ENCODE peak calls at places on chromosomes 5 and 9, in nine cellular contexts. One of them, this sample, is unnamed.

GRCh38 chr5:93886917-93887361 is 145.5 kb upstream of the POU5F2 start:
- DNase-seq in WTC11: no peak
- DNase-seq in small intestine: peak
- DNase-seq in bronchial epithelial cell: no peak
- DNase-seq in iPS-NIHi11: no peak
- DNase-seq in left ventricle myocardium inferior: no peak
- DNase-seq in cardiac fibroblast: no peak
- DNase-seq in NCI-H1417: no peak
- DNase-seq in NCI-H1092 treated with DMSO at 0.1 percent for 48 hours: no peak
- DNase-seq in this sample: no peak

GRCh38 chr5:109718216-109718615 is 28.5 kb downstream of the MAN2A1 start:
- DNase-seq in WTC11: no peak
- DNase-seq in small intestine: peak
- DNase-seq in bronchial epithelial cell: peak
- DNase-seq in iPS-NIHi11: no peak
- DNase-seq in left ventricle myocardium inferior: no peak
- DNase-seq in cardiac fibroblast: no peak
- DNase-seq in NCI-H1417: no peak
- DNase-seq in NCI-H1092 treated with DMSO at 0.1 percent for 48 hours: no peak
- DNase-seq in this sample: no peak

GRCh38 chr5:54415896-54416640 is 39.4 kb upstream of the HSPB3 start:
- DNase-seq in WTC11: no peak
- DNase-seq in small intestine: no peak
- DNase-seq in bronchial epithelial cell: peak
- DNase-seq in iPS-NIHi11: no peak
- DNase-seq in left ventricle myocardium inferior: no peak
- DNase-seq in cardiac fibroblast: no peak
- DNase-seq in NCI-H1417: no peak
- DNase-seq in NCI-H1092 treated with DMSO at 0.1 percent for 48 hours: no peak
- DNase-seq in this sample: no peak

GRCh38 chr5:102815084-102815483 is 60.0 kb downstream of the PAM start:
- DNase-seq in WTC11: no peak
- DNase-seq in small intestine: no peak
- DNase-seq in bronchial epithelial cell: no peak
- DNase-seq in iPS-NIHi11: no peak
- DNase-seq in left ventricle myocardium inferior: no peak
- DNase-seq in cardiac fibroblast: no peak
- DNase-seq in NCI-H1417: no peak
- DNase-seq in NCI-H1092 treated with DMSO at 0.1 percent for 48 hours: no peak
- DNase-seq in this sample: no peak

GRCh38 chr9:96417610-96418073 is 528 bp downstream of the ZNF367 start:
- DNase-seq in WTC11: no peak
- DNase-seq in small intestine: no peak
- DNase-seq in bronchial epithelial cell: no peak
- DNase-seq in iPS-NIHi11: no peak
- DNase-seq in left ventricle myocardium inferior: peak
- DNase-seq in cardiac fibroblast: no peak
- DNase-seq in NCI-H1417: no peak
- DNase-seq in NCI-H1092 treated with DMSO at 0.1 percent for 48 hours: no peak
- DNase-seq in this sample: no peak

GRCh38 chr9:32431940-32432555 is 47.6 kb downstream of the ACO1 start:
- DNase-seq in WTC11: peak
- DNase-seq in small intestine: peak
- DNase-seq in bronchial epithelial cell: no peak
- DNase-seq in iPS-NIHi11: peak
- DNase-seq in left ventricle myocardium inferior: peak
- DNase-seq in cardiac fibroblast: peak
- DNase-seq in NCI-H1417: no peak
- DNase-seq in NCI-H1092 treated with DMSO at 0.1 percent for 48 hours: peak
- DNase-seq in this sample: peak

GRCh38 chr5:110063640-110064592 is 374.2 kb downstream of the MAN2A1 start:
- DNase-seq in WTC11: no peak
- DNase-seq in small intestine: no peak
- DNase-seq in bronchial epithelial cell: peak
- DNase-seq in iPS-NIHi11: no peak
- DNase-seq in left ventricle myocardium inferior: no peak
- DNase-seq in cardiac fibroblast: peak
- DNase-seq in NCI-H1417: no peak
- DNase-seq in NCI-H1092 treated with DMSO at 0.1 percent for 48 hours: no peak
- DNase-seq in this sample: no peak

GRCh38 chr9:19201899-19202891 is 28.3 kb upstream of the DENND4C start:
- DNase-seq in WTC11: no peak
- DNase-seq in small intestine: peak
- DNase-seq in bronchial epithelial cell: no peak
- DNase-seq in iPS-NIHi11: peak
- DNase-seq in left ventricle myocardium inferior: no peak
- DNase-seq in cardiac fibroblast: peak
- DNase-seq in NCI-H1417: peak
- DNase-seq in NCI-H1092 treated with DMSO at 0.1 percent for 48 hours: no peak
- DNase-seq in this sample: peak

GRCh38 chr9:88313364-88314220 is 74.7 kb upstream of the SPIN1 start:
- DNase-seq in WTC11: peak
- DNase-seq in small intestine: no peak
- DNase-seq in bronchial epithelial cell: no peak
- DNase-seq in iPS-NIHi11: peak
- DNase-seq in left ventricle myocardium inferior: no peak
- DNase-seq in cardiac fibroblast: no peak
- DNase-seq in NCI-H1417: no peak
- DNase-seq in NCI-H1092 treated with DMSO at 0.1 percent for 48 hours: no peak
- DNase-seq in this sample: no peak

GRCh38 chr5:104189031-104189430 is 626.4 kb upstream of the NUDT12 start:
- DNase-seq in WTC11: no peak
- DNase-seq in small intestine: no peak
- DNase-seq in bronchial epithelial cell: peak
- DNase-seq in iPS-NIHi11: no peak
- DNase-seq in left ventricle myocardium inferior: no peak
- DNase-seq in cardiac fibroblast: peak
- DNase-seq in NCI-H1417: no peak
- DNase-seq in NCI-H1092 treated with DMSO at 0.1 percent for 48 hours: no peak
- DNase-seq in this sample: no peak

GRCh38 chr5:61659221-61659696 is 327.2 kb downstream of the ZSWIM6 start:
- DNase-seq in WTC11: peak
- DNase-seq in small intestine: peak
- DNase-seq in bronchial epithelial cell: no peak
- DNase-seq in iPS-NIHi11: peak
- DNase-seq in left ventricle myocardium inferior: peak
- DNase-seq in cardiac fibroblast: no peak
- DNase-seq in NCI-H1417: no peak
- DNase-seq in NCI-H1092 treated with DMSO at 0.1 percent for 48 hours: no peak
- DNase-seq in this sample: no peak

GRCh38 chr9:136858452-136858843 is 6.3 kb downstream of the MAMDC4 start:
- DNase-seq in WTC11: no peak
- DNase-seq in small intestine: no peak
- DNase-seq in bronchial epithelial cell: no peak
- DNase-seq in iPS-NIHi11: no peak
- DNase-seq in left ventricle myocardium inferior: no peak
- DNase-seq in cardiac fibroblast: no peak
- DNase-seq in NCI-H1417: no peak
- DNase-seq in NCI-H1092 treated with DMSO at 0.1 percent for 48 hours: no peak
- DNase-seq in this sample: no peak

GRCh38 chr9:76594764-76595410 is 135.9 kb downstream of the GCNT1 start:
- DNase-seq in WTC11: peak
- DNase-seq in small intestine: no peak
- DNase-seq in bronchial epithelial cell: no peak
- DNase-seq in iPS-NIHi11: no peak
- DNase-seq in left ventricle myocardium inferior: no peak
- DNase-seq in cardiac fibroblast: no peak
- DNase-seq in NCI-H1417: no peak
- DNase-seq in NCI-H1092 treated with DMSO at 0.1 percent for 48 hours: no peak
- DNase-seq in this sample: no peak

GRCh38 chr5:43313035-43313853 is at the start of gene HMGCS1:
- DNase-seq in WTC11: peak
- DNase-seq in small intestine: peak
- DNase-seq in bronchial epithelial cell: peak
- DNase-seq in iPS-NIHi11: peak
- DNase-seq in left ventricle myocardium inferior: peak
- DNase-seq in cardiac fibroblast: peak
- DNase-seq in NCI-H1417: peak
- DNase-seq in NCI-H1092 treated with DMSO at 0.1 percent for 48 hours: peak
- DNase-seq in this sample: peak

GRCh38 chr5:171865431-171865830 is 79.8 kb downstream of the SMIM23 start:
- DNase-seq in WTC11: no peak
- DNase-seq in small intestine: no peak
- DNase-seq in bronchial epithelial cell: no peak
- DNase-seq in iPS-NIHi11: no peak
- DNase-seq in left ventricle myocardium inferior: no peak
- DNase-seq in cardiac fibroblast: no peak
- DNase-seq in NCI-H1417: no peak
- DNase-seq in NCI-H1092 treated with DMSO at 0.1 percent for 48 hours: no peak
- DNase-seq in this sample: no peak

GRCh38 chr5:58453326-58453725 is 6.6 kb downstream of the PLK2 start:
- DNase-seq in WTC11: no peak
- DNase-seq in small intestine: no peak
- DNase-seq in bronchial epithelial cell: peak
- DNase-seq in iPS-NIHi11: no peak
- DNase-seq in left ventricle myocardium inferior: no peak
- DNase-seq in cardiac fibroblast: peak
- DNase-seq in NCI-H1417: no peak
- DNase-seq in NCI-H1092 treated with DMSO at 0.1 percent for 48 hours: no peak
- DNase-seq in this sample: no peak

GRCh38 chr5:143161893-143162520 is 241.5 kb downstream of the NR3C1 start:
- DNase-seq in WTC11: no peak
- DNase-seq in small intestine: no peak
- DNase-seq in bronchial epithelial cell: peak
- DNase-seq in iPS-NIHi11: no peak
- DNase-seq in left ventricle myocardium inferior: no peak
- DNase-seq in cardiac fibroblast: peak
- DNase-seq in NCI-H1417: no peak
- DNase-seq in NCI-H1092 treated with DMSO at 0.1 percent for 48 hours: no peak
- DNase-seq in this sample: peak

GRCh38 chr5:132059696-132060500 is 557 bp upstream of the IL3 start:
- DNase-seq in WTC11: no peak
- DNase-seq in small intestine: no peak
- DNase-seq in bronchial epithelial cell: no peak
- DNase-seq in iPS-NIHi11: no peak
- DNase-seq in left ventricle myocardium inferior: peak
- DNase-seq in cardiac fibroblast: no peak
- DNase-seq in NCI-H1417: no peak
- DNase-seq in NCI-H1092 treated with DMSO at 0.1 percent for 48 hours: no peak
- DNase-seq in this sample: no peak

GRCh38 chr5:112366987-112367386 is 52.1 kb downstream of the EPB41L4A start:
- DNase-seq in WTC11: peak
- DNase-seq in small intestine: peak
- DNase-seq in bronchial epithelial cell: peak
- DNase-seq in iPS-NIHi11: peak
- DNase-seq in left ventricle myocardium inferior: no peak
- DNase-seq in cardiac fibroblast: no peak
- DNase-seq in NCI-H1417: no peak
- DNase-seq in NCI-H1092 treated with DMSO at 0.1 percent for 48 hours: no peak
- DNase-seq in this sample: peak

GRCh38 chr5:142884029-142884428 is 113.9 kb downstream of the ARHGAP26 start:
- DNase-seq in WTC11: no peak
- DNase-seq in small intestine: no peak
- DNase-seq in bronchial epithelial cell: no peak
- DNase-seq in iPS-NIHi11: no peak
- DNase-seq in left ventricle myocardium inferior: no peak
- DNase-seq in cardiac fibroblast: no peak
- DNase-seq in NCI-H1417: no peak
- DNase-seq in NCI-H1092 treated with DMSO at 0.1 percent for 48 hours: no peak
- DNase-seq in this sample: no peak

GRCh38 chr5:143682221-143682620 is 129.7 kb upstream of the HMHB1 start:
- DNase-seq in WTC11: no peak
- DNase-seq in small intestine: no peak
- DNase-seq in bronchial epithelial cell: no peak
- DNase-seq in iPS-NIHi11: no peak
- DNase-seq in left ventricle myocardium inferior: no peak
- DNase-seq in cardiac fibroblast: peak
- DNase-seq in NCI-H1417: no peak
- DNase-seq in NCI-H1092 treated with DMSO at 0.1 percent for 48 hours: no peak
- DNase-seq in this sample: no peak

GRCh38 chr5:11385901-11386293 is 518.3 kb downstream of the CTNND2 start:
- DNase-seq in WTC11: peak
- DNase-seq in small intestine: no peak
- DNase-seq in bronchial epithelial cell: no peak
- DNase-seq in iPS-NIHi11: peak
- DNase-seq in left ventricle myocardium inferior: no peak
- DNase-seq in cardiac fibroblast: no peak
- DNase-seq in NCI-H1417: peak
- DNase-seq in NCI-H1092 treated with DMSO at 0.1 percent for 48 hours: no peak
- DNase-seq in this sample: no peak

GRCh38 chr5:143376911-143377838 is 26.3 kb downstream of the NR3C1 start:
- DNase-seq in WTC11: peak
- DNase-seq in small intestine: peak
- DNase-seq in bronchial epithelial cell: peak
- DNase-seq in iPS-NIHi11: peak
- DNase-seq in left ventricle myocardium inferior: no peak
- DNase-seq in cardiac fibroblast: peak
- DNase-seq in NCI-H1417: no peak
- DNase-seq in NCI-H1092 treated with DMSO at 0.1 percent for 48 hours: no peak
- DNase-seq in this sample: peak

GRCh38 chr5:139796061-139796806 is 626 bp downstream of the PSD2 start:
- DNase-seq in WTC11: peak
- DNase-seq in small intestine: no peak
- DNase-seq in bronchial epithelial cell: no peak
- DNase-seq in iPS-NIHi11: peak
- DNase-seq in left ventricle myocardium inferior: no peak
- DNase-seq in cardiac fibroblast: no peak
- DNase-seq in NCI-H1417: no peak
- DNase-seq in NCI-H1092 treated with DMSO at 0.1 percent for 48 hours: no peak
- DNase-seq in this sample: no peak

GRCh38 chr5:52863715-52864114 is 76.0 kb downstream of the ITGA1 start:
- DNase-seq in WTC11: no peak
- DNase-seq in small intestine: no peak
- DNase-seq in bronchial epithelial cell: no peak
- DNase-seq in iPS-NIHi11: no peak
- DNase-seq in left ventricle myocardium inferior: no peak
- DNase-seq in cardiac fibroblast: no peak
- DNase-seq in NCI-H1417: no peak
- DNase-seq in NCI-H1092 treated with DMSO at 0.1 percent for 48 hours: no peak
- DNase-seq in this sample: no peak

GRCh38 chr5:61486476-61486875 is 154.4 kb downstream of the ZSWIM6 start:
- DNase-seq in WTC11: no peak
- DNase-seq in small intestine: no peak
- DNase-seq in bronchial epithelial cell: no peak
- DNase-seq in iPS-NIHi11: no peak
- DNase-seq in left ventricle myocardium inferior: no peak
- DNase-seq in cardiac fibroblast: no peak
- DNase-seq in NCI-H1417: no peak
- DNase-seq in NCI-H1092 treated with DMSO at 0.1 percent for 48 hours: no peak
- DNase-seq in this sample: no peak

GRCh38 chr9:121566401-121567141 is 66.9 kb upstream of the GGTA1 start:
- DNase-seq in WTC11: no peak
- DNase-seq in small intestine: no peak
- DNase-seq in bronchial epithelial cell: peak
- DNase-seq in iPS-NIHi11: no peak
- DNase-seq in left ventricle myocardium inferior: peak
- DNase-seq in cardiac fibroblast: peak
- DNase-seq in NCI-H1417: no peak
- DNase-seq in NCI-H1092 treated with DMSO at 0.1 percent for 48 hours: no peak
- DNase-seq in this sample: peak

GRCh38 chr9:78808087-78808486 is 511.2 kb downstream of the PSAT1 start:
- DNase-seq in WTC11: no peak
- DNase-seq in small intestine: no peak
- DNase-seq in bronchial epithelial cell: no peak
- DNase-seq in iPS-NIHi11: no peak
- DNase-seq in left ventricle myocardium inferior: no peak
- DNase-seq in cardiac fibroblast: no peak
- DNase-seq in NCI-H1417: no peak
- DNase-seq in NCI-H1092 treated with DMSO at 0.1 percent for 48 hours: no peak
- DNase-seq in this sample: no peak